ENCODE peak calls at places on chromosomes 11 and 22, in five cellular contexts. X is tibial nerve, L is heart right ventricle, M is dorsolateral prefrontal cortex, V is fibroblast of lung. R is an unnamed sample. For H3K27me3, the result is how much of the 10 kb centered on the place peaks cover.

GRCh38 chr11:64436025-64436424 is 77.1 kb downstream of the RPS6KA4 start:
- DNase-seq in X (no peak), L (no peak), M (no peak), V (no peak), R (no peak)

GRCh38 chr11:121337078-121337477 is 44.5 kb downstream of the SC5D start:
- DNase-seq in X (no peak), L (no peak), M (no peak), V (no peak), R (no peak)

GRCh38 chr11:73308003-73308962 is at the start of gene ARHGEF17:
- DNase-seq in X (peak), L (peak), M (no peak), V (peak), R (peak)

GRCh38 chr22:46777609-46777970 is 15.1 kb downstream of the TBC1D22A start:
- DNase-seq in X (no peak), L (peak), M (no peak), V (no peak), R (peak)

GRCh38 chr11:134270250-134270714 is 5.9 kb upstream of the GLB1L3 start:
- DNase-seq in X (no peak), L (no peak), M (no peak), V (no peak), R (no peak)

GRCh38 chr11:62665630-62666258 is 632 bp downstream of the CSKMT start:
- DNase-seq in X (peak), L (peak), M (peak), V (peak), R (peak)

GRCh38 chr11:22084564-22084963 is 108.3 kb upstream of the ANO5 start:
- DNase-seq in X (no peak), L (no peak), M (no peak), V (no peak), R (no peak)

GRCh38 chr11:19101803-19102520 is 15.0 kb upstream of the ZDHHC13 start:
- DNase-seq in X (no peak), L (no peak), M (no peak), V (no peak), R (no peak)

GRCh38 chr11:117188620-117189081 is 10.1 kb downstream of the SIDT2 start:
- DNase-seq in X (no peak), L (no peak), M (no peak), V (no peak), R (peak)

GRCh38 chr22:30234786-30235470 is 11.6 kb downstream of the LIF start:
- DNase-seq in X (no peak), L (no peak), M (no peak), V (peak), R (no peak)

GRCh38 chr11:120236169-120237107 is 3.5 kb upstream of the POU2F3 start:
- DNase-seq in X (no peak), L (no peak), M (no peak), V (no peak), R (no peak)

GRCh38 chr22:31650391-31650790 is 11.6 kb downstream of the PISD start:
- DNase-seq in X (no peak), L (no peak), M (no peak), V (peak), R (no peak)

GRCh38 chr22:46984751-46985506 is 222.5 kb downstream of the TBC1D22A start:
- DNase-seq in X (no peak), L (no peak), M (no peak), V (peak), R (no peak)

GRCh38 chr22:31647516-31647915 is 14.5 kb downstream of the PISD start:
- DNase-seq in X (no peak), L (no peak), M (no peak), V (peak), R (no peak)

GRCh38 chr11:64266339-64266738 is 15.0 kb downstream of the PLCB3 start:
- DNase-seq in X (no peak), L (peak), M (no peak), V (no peak), R (no peak)

GRCh38 chr11:60396382-60396781 is at the start of gene MS4A14:
- DNase-seq in X (no peak), L (no peak), M (no peak), V (no peak), R (no peak)

GRCh38 chr11:44619931-44620725 is 54.7 kb downstream of the CD82 start:
- DNase-seq in X (no peak), L (no peak), M (peak), V (no peak), R (peak)

GRCh38 chr11:116793476-116794096 is 1.9 kb upstream of the APOA5 start:
- DNase-seq in X (no peak), L (no peak), M (no peak), V (peak), R (no peak)

GRCh38 chr22:26671317-26672059 is 14.1 kb downstream of the MIAT start:
- DNase-seq in X (peak), L (peak), M (no peak), V (no peak), R (peak)

GRCh38 chr22:23104109-23104971 is 34.0 kb downstream of the GNAZ start:
- DNase-seq in X (no peak), L (no peak), M (no peak), V (no peak), R (no peak)

GRCh38 chr11:104944080-104944479 is 24.3 kb downstream of the CASP4 start:
- DNase-seq in X (no peak), L (no peak), M (no peak), V (no peak), R (no peak)

GRCh38 chr22:22745225-22746060 is 101.0 kb downstream of the GGTLC2 start:
- DNase-seq in X (no peak), L (no peak), M (peak), V (no peak), R (peak)

GRCh38 chr11:1562469-1563148 is 9.5 kb downstream of the DUSP8 start:
- DNase-seq in X (no peak), L (no peak), M (no peak), V (no peak), R (no peak)

GRCh38 chr11:79864882-79865281 is 424.1 kb upstream of the TENM4 start:
- DNase-seq in X (no peak), L (no peak), M (no peak), V (no peak), R (no peak)

GRCh38 chr11:11077898-11078297 is 220.0 kb upstream of the ZBED5 start:
- DNase-seq in X (no peak), L (no peak), M (no peak), V (no peak), R (no peak)

GRCh38 chr11:124610295-124610694 is 933 bp upstream of the PANX3 start:
- DNase-seq in X (no peak), L (no peak), M (no peak), V (no peak), R (no peak)

GRCh38 chr11:17012712-17013547 is 1.3 kb downstream of the PLEKHA7 start:
- DNase-seq in X (peak), L (peak), M (no peak), V (peak), R (peak)

GRCh38 chr11:49202287-49202976 is 6.0 kb downstream of the FOLH1 start:
- DNase-seq in X (no peak), L (no peak), M (no peak), V (no peak), R (no peak)

GRCh38 chr11:35927730-35928129 is 16.1 kb upstream of the LDLRAD3 start:
- DNase-seq in X (peak), L (no peak), M (peak), V (peak), R (peak)

GRCh38 chr11:78922886-78923625 is 348.4 kb upstream of the NARS2 start:
- DNase-seq in X (no peak), L (no peak), M (no peak), V (no peak), R (no peak)

GRCh38 chr22:37198290-37199102 is 10.4 kb upstream of the C1QTNF6 start:
- DNase-seq in X (peak), L (peak), M (peak), V (peak), R (peak)

GRCh38 chr11:77467233-77467632 is 6.7 kb downstream of the PAK1 start:
- DNase-seq in X (no peak), L (no peak), M (no peak), V (no peak), R (no peak)

GRCh38 chr11:116882386-116882785 is 45.0 kb upstream of the APOA1 start:
- DNase-seq in X (no peak), L (no peak), M (no peak), V (peak), R (no peak)

GRCh38 chr11:6365659-6366058 is 24.6 kb upstream of the SMPD1 start:
- DNase-seq in X (no peak), L (no peak), M (no peak), V (no peak), R (no peak)

GRCh38 chr11:67466367-67466766 is 2.7 kb downstream of the TMEM134 start:
- DNase-seq in X (no peak), L (no peak), M (no peak), V (no peak), R (peak)
- H3K27ac ChIP-seq in X (no peak), L (peak), M (no peak), V (no peak), R (no peak)

DNA sequence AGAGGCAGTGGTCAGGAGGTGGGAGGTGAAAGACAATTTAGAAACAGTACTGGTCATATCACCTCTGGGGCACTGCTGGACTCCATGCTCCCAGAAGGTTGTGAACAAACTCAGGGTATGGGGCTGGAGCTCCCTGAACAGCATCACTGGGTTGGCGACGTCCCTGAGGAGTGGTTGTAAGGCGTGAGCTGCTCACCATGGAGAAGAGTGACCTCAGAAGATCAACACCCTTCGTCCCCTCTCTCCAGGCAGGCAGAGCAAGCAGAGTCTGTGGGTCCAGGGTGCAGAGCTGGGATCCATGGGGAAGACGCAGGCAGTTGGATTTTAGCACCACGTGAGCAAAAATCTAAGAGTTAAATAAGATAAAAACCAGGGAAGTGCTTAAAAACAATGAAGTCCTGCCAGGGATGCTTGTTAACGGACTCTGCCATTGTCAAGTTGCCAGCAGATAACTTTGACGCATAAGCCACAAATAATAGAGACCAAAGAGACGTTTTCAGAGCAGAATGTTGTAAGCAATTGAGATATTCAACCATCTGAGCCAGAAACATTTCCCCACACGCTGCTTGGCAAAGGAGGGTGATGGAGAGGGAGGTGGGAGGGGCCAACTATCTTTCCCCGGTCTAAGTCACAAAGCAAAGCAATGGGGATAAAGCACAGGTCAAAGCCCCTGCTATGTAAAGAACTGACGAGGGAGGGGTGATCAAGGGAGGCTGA is 13.6 kb downstream of the PNPLA5 start:
- DNase-seq in X (no peak), L (no peak), M (no peak), V (peak), R (no peak)
- H3K27me3 ChIP-seq in X (under half), L (under half), M (under half), V (under half), R (under half)

DNA sequence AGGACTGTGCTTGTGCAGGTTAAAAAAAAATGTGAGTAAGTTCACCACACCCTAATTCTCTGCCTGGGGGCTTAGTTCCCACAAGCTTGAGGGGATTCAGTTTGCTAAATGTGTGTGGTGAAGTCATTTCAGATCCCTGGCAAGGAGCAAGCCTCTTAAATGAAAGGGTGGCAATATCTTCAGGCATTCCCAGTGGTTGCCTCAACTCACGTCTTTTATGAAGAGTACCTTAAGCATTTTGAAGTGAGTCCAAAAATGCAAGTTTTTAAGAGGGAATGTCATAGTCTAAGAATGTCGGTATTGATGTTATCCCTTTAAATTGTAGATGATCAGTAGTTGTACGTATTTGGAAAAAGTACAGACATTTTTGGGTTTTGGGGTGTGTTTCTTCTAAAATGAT is 4.9 kb downstream of the TCP11L1 start:
- DNase-seq in X (no peak), L (no peak), M (no peak), V (no peak), R (no peak)
- H3K27ac ChIP-seq in X (no peak), L (no peak), M (no peak), V (no peak), R (no peak)

GRCh38 chr22:19525116-19525660 is 978 bp upstream of the CLDN5 start:
- DNase-seq in X (no peak), L (peak), M (no peak), V (no peak), R (no peak)

GRCh38 chr22:19526702-19527111 is 2.5 kb upstream of the CLDN5 start:
- DNase-seq in X (no peak), L (no peak), M (no peak), V (no peak), R (no peak)

GRCh38 chr22:19525666-19526065 is 1.5 kb upstream of the CLDN5 start:
- DNase-seq in X (no peak), L (no peak), M (no peak), V (no peak), R (no peak)

GRCh38 chr22:19527321-19527721 is 3.1 kb upstream of the CLDN5 start:
- DNase-seq in X (no peak), L (peak), M (no peak), V (no peak), R (no peak)

GRCh38 chr22:19526076-19526701 is 2.0 kb upstream of the CLDN5 start:
- DNase-seq in X (no peak), L (no peak), M (no peak), V (no peak), R (no peak)
- H3K27me3 ChIP-seq in X (under half), L (under half), M (under half), V (under half), R (under half)

R was measured in right cardiac atrium.